ENCODE peak calls at places on chromosomes 5 and 9, in eight cellular contexts. N, J, V, Z, H, M, Q and F are unnamed samples.

GRCh38 chr5:126358525-126358924 is 64.7 kb upstream of the GRAMD2B start:
- DNase-seq in N (no peak), J (no peak), V (no peak), Z (no peak), H (no peak), M (no peak), Q (no peak), F (no peak)

GRCh38 chr9:72540348-72540873 is 19.0 kb downstream of the TMC1 start:
- DNase-seq in N (no peak), J (no peak), V (no peak), Z (no peak), H (no peak), M (peak), Q (no peak), F (peak)

GRCh38 chr9:121945281-121945680 is 147.8 kb downstream of the TTLL11 start:
- DNase-seq in N (no peak), J (no peak), V (no peak), Z (no peak), H (no peak), M (no peak), Q (peak), F (no peak)

GRCh38 chr5:69129413-69129812 is 35.6 kb downstream of the SLC30A5 start:
- DNase-seq in N (peak), J (no peak), V (peak), Z (peak), H (no peak), M (peak), Q (no peak), F (peak)

GRCh38 chr5:65809817-65810531 is 88.0 kb downstream of the NLN start:
- DNase-seq in N (no peak), J (no peak), V (no peak), Z (peak), H (no peak), M (peak), Q (no peak), F (peak)

GRCh38 chr5:173509060-173509459 is 107.4 kb downstream of the BOD1 start:
- DNase-seq in N (no peak), J (no peak), V (no peak), Z (no peak), H (no peak), M (no peak), Q (no peak), F (no peak)

GRCh38 chr5:173920024-173920753 is 32.0 kb downstream of the CPEB4 start:
- DNase-seq in N (no peak), J (no peak), V (no peak), Z (peak), H (no peak), M (no peak), Q (no peak), F (no peak)

GRCh38 chr5:141822134-141822533 is 56.1 kb downstream of the PCDH1 start:
- DNase-seq in N (no peak), J (no peak), V (no peak), Z (peak), H (no peak), M (peak), Q (no peak), F (peak)

GRCh38 chr5:159741829-159742228 is 174.5 kb upstream of the ADRA1B start:
- DNase-seq in N (no peak), J (no peak), V (no peak), Z (no peak), H (no peak), M (no peak), Q (no peak), F (no peak)

GRCh38 chr5:58800861-58801540 is 218.1 kb downstream of the RAB3C start:
- DNase-seq in N (no peak), J (no peak), V (no peak), Z (no peak), H (no peak), M (no peak), Q (no peak), F (no peak)

DNA sequence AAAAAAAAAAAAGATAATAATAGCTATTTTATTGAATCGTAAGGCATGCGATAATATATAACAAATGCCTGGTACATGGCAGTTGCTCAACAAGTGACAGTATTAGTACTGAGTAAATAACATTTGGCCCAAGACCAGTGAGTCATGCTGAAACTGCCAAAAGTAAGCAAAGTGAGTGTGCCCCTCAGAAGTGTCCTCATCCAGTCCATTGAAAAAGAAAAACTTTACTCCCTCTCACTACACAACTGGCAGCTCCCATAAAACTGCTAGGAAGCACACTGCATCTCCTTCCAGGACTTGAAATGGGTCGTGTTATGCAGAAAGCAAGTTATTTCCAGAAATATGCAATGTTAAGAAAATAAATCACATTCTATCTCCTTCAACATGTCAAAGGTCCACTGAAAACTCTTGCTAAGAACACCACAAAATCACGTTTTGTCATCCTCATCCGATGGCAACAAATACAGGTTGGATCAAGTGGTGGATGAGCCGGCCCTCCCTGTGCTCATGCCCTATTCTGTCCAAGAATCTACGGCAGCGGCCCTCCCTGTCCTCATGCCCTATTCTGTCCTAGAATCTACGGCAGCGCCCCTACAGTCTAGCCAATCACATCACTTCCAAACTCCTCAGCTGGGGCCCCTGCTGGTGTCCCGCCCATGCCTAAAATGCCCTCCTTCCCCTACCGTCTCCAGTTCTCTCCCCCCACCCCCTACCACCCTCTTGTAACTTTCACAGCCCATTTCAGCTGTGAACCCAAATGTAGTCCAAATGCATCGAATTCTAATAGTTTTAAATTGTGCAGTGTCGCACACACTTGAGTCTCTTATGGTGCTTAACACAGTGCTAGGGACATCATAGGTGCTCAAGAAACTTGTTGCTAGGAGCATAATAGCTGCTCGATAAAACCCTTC is 12.5 kb downstream of the PTCH1 start:
- DNase-seq in N (peak), J (no peak), V (no peak), Z (peak), H (no peak), M (no peak), Q (peak), F (peak)
- TF ChIP-seq CTCF in N (no peak), J (no peak), V (no peak), Z (no peak), H (peak), M (no peak), Q (peak), F (no peak)

GRCh38 chr5:72077390-72077789 is 29.9 kb upstream of the MAP1B start:
- DNase-seq in N (no peak), J (no peak), V (no peak), Z (no peak), H (no peak), M (no peak), Q (no peak), F (no peak)

GRCh38 chr5:72082048-72082447 is 25.2 kb upstream of the MAP1B start:
- DNase-seq in N (no peak), J (no peak), V (no peak), Z (no peak), H (no peak), M (no peak), Q (no peak), F (no peak)

GRCh38 chr5:72076901-72077300 is 30.4 kb upstream of the MAP1B start:
- DNase-seq in N (no peak), J (no peak), V (no peak), Z (no peak), H (no peak), M (no peak), Q (no peak), F (no peak)

GRCh38 chr5:72074238-72074637 is 33.0 kb upstream of the MAP1B start:
- DNase-seq in N (no peak), J (no peak), V (no peak), Z (no peak), H (no peak), M (no peak), Q (no peak), F (no peak)

GRCh38 chr5:72079288-72079687 is 28.0 kb upstream of the MAP1B start:
- DNase-seq in N (peak), J (no peak), V (no peak), Z (no peak), H (no peak), M (no peak), Q (no peak), F (no peak)
- TF ChIP-seq CTCF in N (no peak), J (no peak), V (peak), Z (no peak), H (peak), M (no peak), Q (no peak), F (no peak)

GRCh38 chr5:87034562-87034961 is 233.1 kb upstream of the RASA1 start:
- DNase-seq in N (no peak), J (no peak), V (no peak), Z (no peak), H (no peak), M (no peak), Q (no peak), F (no peak)
- TF ChIP-seq CTCF in N (no peak), J (no peak), V (no peak), Z (no peak), H (no peak), M (no peak), Q (no peak), F (no peak)

GRCh38 chr5:112366987-112367386 is 52.1 kb downstream of the EPB41L4A start:
- DNase-seq in N (peak), J (no peak), V (no peak), Z (no peak), H (no peak), M (no peak), Q (peak), F (peak)
- TF ChIP-seq CTCF in N (no peak), J (no peak), V (peak), Z (peak), H (peak), M (no peak), Q (peak), F (peak)

DNA sequence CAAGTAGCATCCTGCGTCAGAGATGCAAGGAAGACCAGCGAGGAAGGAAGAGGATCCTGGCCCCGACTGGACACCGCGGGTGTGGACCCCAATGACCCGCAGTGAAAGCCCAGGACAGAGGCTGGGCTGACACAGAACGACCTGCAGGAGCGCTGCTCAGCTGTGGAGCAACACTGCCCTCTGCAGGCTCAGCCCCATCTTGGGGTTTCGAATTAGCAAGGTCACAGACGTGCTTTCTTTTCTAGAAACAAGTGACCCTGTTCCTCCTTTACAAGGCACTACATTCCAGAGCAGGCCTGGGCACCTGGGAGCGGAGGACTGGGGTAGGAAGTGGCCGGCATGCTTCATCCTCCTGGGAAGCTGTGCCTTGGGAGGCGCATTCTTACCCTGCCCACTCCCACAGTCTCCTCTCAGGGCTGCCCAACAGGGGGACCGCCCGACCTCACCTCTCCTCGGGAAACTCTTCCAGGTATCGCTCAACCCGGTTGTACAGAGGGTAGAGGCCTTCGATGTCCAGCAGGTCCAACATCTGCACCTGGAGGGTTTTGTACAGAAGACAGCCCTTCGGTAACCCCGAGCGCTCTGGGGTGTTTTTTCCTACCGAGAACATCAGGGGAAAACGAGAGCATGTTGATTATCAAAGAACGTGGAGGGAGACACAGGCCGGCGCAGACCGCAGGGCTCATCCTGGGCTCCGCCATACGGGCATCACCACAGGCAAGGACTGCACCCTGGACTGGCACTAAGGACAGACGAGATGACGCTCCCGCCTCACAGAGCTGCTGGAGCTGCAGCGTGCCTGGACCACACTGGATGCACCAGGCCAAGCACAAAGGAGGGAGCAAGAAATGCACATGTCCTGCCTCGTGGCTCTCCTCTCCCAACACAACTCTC is 35.0 kb downstream of the IPPK start:
- DNase-seq in N (peak), J (peak), V (peak), Z (peak), H (peak), M (peak), Q (peak), F (peak)
- TF ChIP-seq CTCF in N (peak), J (peak), V (peak), Z (peak), H (peak), M (peak), Q (peak), F (peak)

GRCh38 chr5:25119654-25120053 is 474.9 kb upstream of the CDH10 start:
- DNase-seq in N (peak), J (no peak), V (no peak), Z (no peak), H (no peak), M (no peak), Q (peak), F (no peak)
- TF ChIP-seq CTCF in N (no peak), J (no peak), V (peak), Z (peak), H (peak), M (no peak), Q (peak), F (no peak)